ENCODE peak calls at places on chromosomes 3 and 15, in five cellular contexts. X is testis, I is gastrocnemius medialis, A is IMR-90, U is heart left ventricle. P is an unnamed sample. For H3K27me3, the result is how much of the 10 kb centered on the place peaks cover.

GRCh38 chr3:144900366-144900765 is 928.7 kb downstream of the DIPK2A start:
- DNase-seq in X (no peak), I (no peak), A (no peak), U (no peak), P (no peak)

GRCh38 chr3:27905625-27906024 is 183.5 kb upstream of the EOMES start:
- DNase-seq in U (no peak), X (no peak), A (no peak), I (no peak), P (no peak)

GRCh38 chr3:72594615-72595215 is 253.5 kb downstream of the SHQ1 start:
- DNase-seq in A (no peak), X (no peak), U (no peak), I (no peak), P (no peak)

GRCh38 chr15:73388256-73388781 is 19.6 kb upstream of the HCN4 start:
- DNase-seq in A (peak), X (no peak), U (no peak), I (no peak), P (no peak)

GRCh38 chr3:128998532-128998931 is 2.6 kb upstream of the EFCC1 start:
- DNase-seq in X (no peak), A (no peak), I (no peak), U (no peak), P (no peak)

GRCh38 chr3:25532763-25533162 is 104.7 kb downstream of the RARB start:
- DNase-seq in U (no peak), A (peak), I (no peak), X (peak), P (no peak)

GRCh38 chr3:60064210-60065178 is 1014.7 kb upstream of the CFAP20DC start:
- DNase-seq in X (no peak), U (no peak), A (peak), I (no peak), P (no peak)

GRCh38 chr3:145698749-145699148 is 462.2 kb downstream of the PLOD2 start:
- DNase-seq in A (no peak), I (no peak), U (no peak), X (no peak), P (no peak)

GRCh38 chr3:138875754-138876664 is 41.3 kb upstream of the PIK3CB start:
- DNase-seq in A (no peak), I (no peak), X (no peak), U (no peak), P (no peak)

GRCh38 chr3:49903451-49904424 is at the start of gene MST1R:
- DNase-seq in A (no peak), X (peak), U (peak), I (peak), P (peak)
- TF ChIP-seq POLR2A in A (no peak), X (no peak), U (peak), I (no peak), P (peak)

DNA sequence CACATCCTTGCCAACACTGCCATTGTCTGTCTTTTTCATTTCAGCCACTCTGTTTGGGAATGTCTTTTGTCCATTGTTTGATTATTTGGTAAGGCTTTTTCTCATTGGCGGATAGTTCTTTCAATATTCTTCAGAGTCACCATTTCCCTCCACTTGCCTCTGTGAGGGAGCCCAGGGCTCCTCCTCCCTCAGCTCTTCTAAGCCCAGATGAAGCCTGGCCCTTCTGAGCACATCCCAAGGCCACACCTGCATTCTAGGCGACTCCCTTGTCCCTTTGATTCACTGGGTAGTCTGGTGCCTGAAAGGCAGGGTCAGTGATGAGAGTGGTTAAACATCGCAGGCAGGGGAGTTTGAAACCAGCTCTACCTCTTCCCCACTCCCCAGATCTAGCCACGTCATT is 12.4 kb upstream of the LTF start:
- DNase-seq in A (no peak), U (peak), X (no peak), I (no peak), P (no peak)
- H3K27me3 ChIP-seq in A (under half), U (under half), X (under half), I (under half), P (under half)

GRCh38 chr15:45631831-45632230 is 3.0 kb upstream of the SQOR start:
- DNase-seq in A (peak), U (no peak), I (no peak), X (no peak), P (no peak)

GRCh38 chr15:45634442-45635190 is at the start of gene SQOR:
- DNase-seq in A (peak), I (peak), X (peak), U (peak), P (peak)

GRCh38 chr15:45628136-45628535 is 6.7 kb upstream of the SQOR start:
- DNase-seq in X (no peak), U (no peak), A (no peak), I (no peak), P (no peak)

GRCh38 chr15:45635191-45635638 is 386 bp downstream of the SQOR start:
- DNase-seq in A (no peak), I (peak), X (peak), U (peak), P (peak)

GRCh38 chr15:45630958-45631691 is 3.7 kb upstream of the SQOR start:
- DNase-seq in U (no peak), A (peak), X (no peak), I (no peak), P (no peak)
- H3K4me3 ChIP-seq in U (no peak), A (no peak), X (no peak), I (no peak), P (peak)

GRCh38 chr3:51388286-51389029 is 2.6 kb upstream of the RBM15B start:
- DNase-seq in X (no peak), U (no peak), I (no peak), A (peak), P (no peak)
- TF ChIP-seq POLR2A in X (no peak), U (no peak), I (no peak), A (no peak), P (no peak)

GRCh38 chr3:51958603-51959521 is 3.7 kb downstream of the GPR62 start:
- DNase-seq in X (no peak), I (no peak), U (no peak), A (no peak), P (no peak)

GRCh38 chr3:51960386-51960785 is 5.2 kb downstream of the GPR62 start:
- DNase-seq in U (no peak), I (no peak), A (no peak), X (no peak), P (no peak)

GRCh38 chr3:51957520-51958205 is 2.5 kb downstream of the GPR62 start:
- DNase-seq in A (no peak), U (no peak), X (no peak), I (no peak), P (no peak)

GRCh38 chr3:51961011-51961410 is 5.8 kb downstream of the GPR62 start:
- DNase-seq in I (no peak), A (no peak), U (no peak), X (no peak), P (no peak)

GRCh38 chr3:51959651-51960050 is 4.5 kb downstream of the GPR62 start:
- DNase-seq in U (no peak), X (no peak), A (no peak), I (no peak), P (no peak)
- H3K27me3 ChIP-seq in U (under half), X (under half), A (under half), I (under half), P (under half)

DNA sequence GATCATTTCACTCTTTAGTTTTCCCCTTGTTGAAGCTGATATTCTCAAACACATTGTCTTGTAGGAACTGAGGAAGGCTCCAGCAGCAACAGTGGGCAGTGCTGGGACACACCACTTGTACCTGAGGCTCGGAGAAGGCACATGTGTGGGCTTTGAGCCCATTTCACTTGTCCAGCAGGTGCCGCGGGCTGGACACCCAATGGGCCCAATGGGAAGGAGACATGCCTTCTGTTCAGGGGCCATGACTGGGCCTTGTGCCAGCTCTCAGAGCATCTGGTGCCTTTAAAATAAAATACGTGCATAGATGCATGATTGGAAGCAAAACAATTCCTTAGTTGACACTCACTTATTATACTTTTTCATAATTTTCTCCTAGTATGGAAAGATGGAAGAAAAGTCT is 334.2 kb downstream of the KLF13 start:
- DNase-seq in U (no peak), X (no peak), I (no peak), A (no peak), P (no peak)
- H3K4me3 ChIP-seq in U (no peak), X (no peak), I (no peak), A (no peak), P (no peak)

DNA sequence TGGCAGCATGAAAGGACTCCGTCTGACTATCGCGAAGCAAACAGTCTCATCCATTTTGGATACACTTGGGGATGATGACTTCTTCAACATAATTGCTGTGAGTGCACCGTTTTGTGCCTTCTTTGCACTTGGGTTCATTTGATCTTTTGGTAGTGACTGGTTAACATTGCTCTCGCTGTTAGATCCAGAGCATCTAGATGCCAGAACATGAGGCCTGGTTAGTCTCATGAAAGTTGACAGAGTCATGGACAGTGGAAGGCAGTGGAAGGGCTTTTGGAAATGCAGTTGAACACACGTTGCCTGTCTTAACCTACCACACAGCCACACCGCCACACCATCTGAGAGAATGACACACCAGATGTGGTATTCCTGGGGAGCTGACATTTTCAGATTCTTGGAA is 357.9 kb downstream of the LRTM1 start:
- DNase-seq in A (no peak), X (no peak), I (no peak), U (no peak), P (no peak)
- TF ChIP-seq POLR2A in A (no peak), X (no peak), I (no peak), U (no peak), P (no peak)

DNA sequence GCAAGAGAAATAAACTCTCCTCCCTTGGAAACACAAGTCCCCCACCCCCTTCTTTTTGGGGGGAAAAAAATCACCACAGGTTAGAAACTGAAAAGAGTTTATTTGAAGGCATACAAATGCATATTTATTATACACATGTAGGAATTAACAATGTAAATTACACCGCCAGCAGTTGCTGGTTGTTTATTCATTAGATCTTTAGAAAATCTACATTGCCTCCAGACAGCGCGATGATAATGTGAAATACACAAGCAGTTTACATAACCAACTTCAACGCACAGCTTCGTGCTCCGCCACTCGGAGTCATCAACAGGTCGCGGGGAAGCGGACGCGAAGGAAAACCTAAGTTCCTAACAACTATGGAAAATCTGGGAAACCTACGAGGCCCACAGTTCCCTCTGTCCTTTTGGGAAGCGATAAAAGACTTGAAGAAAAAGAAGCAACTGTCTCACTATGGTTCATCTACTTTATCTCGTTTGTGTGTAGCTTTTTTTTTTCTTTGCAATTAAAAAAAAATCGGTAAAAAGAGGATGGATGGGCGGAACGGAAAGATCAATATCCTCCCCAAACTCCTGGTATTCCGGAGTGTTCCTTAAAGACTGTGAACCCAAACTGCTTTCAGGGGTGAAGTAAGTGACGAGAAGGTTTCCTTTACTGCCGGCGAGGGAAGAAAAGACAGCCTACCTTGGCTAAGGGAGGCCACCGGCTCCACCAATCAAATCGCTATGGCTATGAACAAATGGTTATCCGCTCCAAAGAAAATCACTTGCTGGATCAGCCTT is 8.4 kb upstream of the FOXB1 start:
- DNase-seq in X (no peak), I (no peak), A (no peak), U (no peak), P (no peak)
- H3K27me3 ChIP-seq in X (under half), I (half or more), A (half or more), U (half or more), P (under half)

DNA sequence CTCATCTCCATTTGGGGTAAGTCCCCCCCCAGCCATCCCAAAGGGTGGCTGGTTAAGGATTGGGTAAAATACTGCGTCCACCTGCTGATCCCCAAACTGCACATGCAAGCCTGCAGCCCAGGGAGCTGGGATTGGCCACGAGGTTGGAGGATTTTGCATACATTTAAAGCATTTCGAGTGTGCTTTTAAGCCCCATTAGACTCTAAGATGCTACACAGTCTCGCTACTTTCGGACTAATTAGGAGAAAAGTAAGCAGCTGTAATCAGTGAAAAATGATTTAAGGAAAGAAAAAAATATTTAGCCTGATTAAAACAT is 23.9 kb downstream of the SLC6A6 start:
- DNase-seq in A (no peak), X (no peak), I (no peak), U (no peak), P (no peak)
- H3K4me3 ChIP-seq in A (no peak), X (no peak), I (no peak), U (no peak), P (no peak)

P was measured in esophagus squamous epithelium.